ENCODE peak calls at places on chromosomes 1 and 21, in four cellular contexts. G is psoas muscle, M is transverse colon, C is Peyer's patch. S is an unnamed sample.

GRCh38 chr21:14088391-14088790 is 122.4 kb downstream of the LIPI start:
- DNase-seq in C (no peak), M (no peak), G (no peak), S (no peak)

GRCh38 chr1:199184180-199184579 is 545.3 kb downstream of the PTPRC start:
- DNase-seq in M (no peak), G (no peak), C (no peak), S (no peak)

GRCh38 chr1:159945483-159946241 is at the start of gene IGSF9:
- DNase-seq in G (peak), M (peak), C (peak), S (peak)

GRCh38 chr1:27659497-27660299 is 12.3 kb downstream of the IFI6 start:
- DNase-seq in G (peak), C (peak), M (peak), S (peak)

GRCh38 chr21:37130971-37131370 is 57.9 kb downstream of the TTC3 start:
- DNase-seq in M (no peak), C (no peak), G (no peak), S (no peak)

GRCh38 chr1:196407358-196408041 is 200.7 kb downstream of the KCNT2 start:
- DNase-seq in M (no peak), C (no peak), G (no peak), S (no peak)

GRCh38 chr1:162696286-162696862 is 64.1 kb downstream of the DDR2 start:
- DNase-seq in C (no peak), G (peak), M (peak), S (peak)

GRCh38 chr1:31102501-31102950 is 37.0 kb upstream of the PUM1 start:
- DNase-seq in G (no peak), M (peak), C (no peak), S (no peak)

GRCh38 chr1:100941098-100941527 is 45.2 kb downstream of the SLC30A7 start:
- DNase-seq in M (no peak), C (no peak), G (no peak), S (no peak)

GRCh38 chr1:155504207-155504606 is 58.4 kb downstream of the ASH1L start:
- DNase-seq in C (no peak), G (no peak), M (no peak), S (peak)

GRCh38 chr21:17731554-17731953 is 87.6 kb downstream of the C21orf91 start:
- DNase-seq in G (no peak), C (no peak), M (no peak), S (no peak)

GRCh38 chr1:236480758-236481436 is 42.9 kb upstream of the LGALS8 start:
- DNase-seq in C (no peak), M (peak), G (no peak), S (no peak)

GRCh38 chr1:204293605-204294365 is 65.9 kb downstream of the PLEKHA6 start:
- DNase-seq in G (peak), M (no peak), C (no peak), S (no peak)

GRCh38 chr1:18134324-18135046 is 26.9 kb downstream of the IGSF21 start:
- DNase-seq in M (no peak), C (no peak), G (no peak), S (no peak)

GRCh38 chr1:162587347-162587746 is 25.8 kb downstream of the UAP1 start:
- DNase-seq in G (no peak), M (no peak), C (no peak), S (peak)

GRCh38 chr1:90579212-90579802 is 137.8 kb downstream of the BARHL2 start:
- DNase-seq in C (no peak), M (no peak), G (no peak), S (no peak)

GRCh38 chr1:217495249-217495648 is 135.6 kb downstream of the GPATCH2 start:
- DNase-seq in C (no peak), G (no peak), M (no peak), S (no peak)

GRCh38 chr1:95752515-95753381 is 518.7 kb downstream of the RWDD3 start:
- DNase-seq in C (no peak), M (no peak), G (no peak), S (no peak)

GRCh38 chr21:41233913-41234312 is 66.0 kb downstream of the BACE2 start:
- DNase-seq in M (no peak), G (no peak), C (no peak), S (no peak)

GRCh38 chr1:161132410-161133219 is at the start of gene DEDD:
- DNase-seq in G (peak), C (peak), M (peak), S (peak)
- TF ChIP-seq CTCF in G (no peak), C (no peak), M (no peak), S (no peak)

GRCh38 chr1:52752427-52752826 is 26.2 kb downstream of the ZYG11B start:
- DNase-seq in M (no peak), G (no peak), C (no peak), S (no peak)

GRCh38 chr1:52747450-52747849 is 21.2 kb downstream of the ZYG11B start:
- DNase-seq in C (no peak), G (no peak), M (no peak), S (no peak)

GRCh38 chr1:52751589-52752306 is 25.5 kb downstream of the ZYG11B start:
- DNase-seq in C (no peak), G (no peak), M (no peak), S (peak)

GRCh38 chr1:52746189-52746588 is 19.9 kb downstream of the ZYG11B start:
- DNase-seq in C (no peak), G (no peak), M (no peak), S (no peak)

DNA sequence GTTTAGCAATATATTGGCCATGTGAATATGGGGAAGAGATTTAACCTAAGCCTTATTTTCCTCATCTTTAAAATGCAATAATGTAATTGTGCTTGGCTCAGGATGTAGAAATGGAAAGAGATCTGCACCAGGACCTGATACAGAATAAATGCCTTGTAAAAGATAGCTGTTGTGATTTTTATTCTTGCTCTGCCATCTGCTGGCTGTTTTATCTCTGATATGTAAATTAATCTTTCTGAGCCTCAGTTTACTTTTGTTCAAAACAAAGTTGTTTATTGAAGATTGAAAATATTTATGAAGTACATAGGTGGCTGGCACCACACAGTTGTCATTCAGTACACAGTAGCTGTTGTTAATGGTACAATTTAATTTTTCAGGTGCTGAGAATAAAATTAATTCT is 21.9 kb downstream of the ZYG11B start:
- DNase-seq in M (no peak), G (no peak), C (no peak), S (no peak)
- TF ChIP-seq CTCF in M (peak), G (peak), C (no peak), S (no peak)

DNA sequence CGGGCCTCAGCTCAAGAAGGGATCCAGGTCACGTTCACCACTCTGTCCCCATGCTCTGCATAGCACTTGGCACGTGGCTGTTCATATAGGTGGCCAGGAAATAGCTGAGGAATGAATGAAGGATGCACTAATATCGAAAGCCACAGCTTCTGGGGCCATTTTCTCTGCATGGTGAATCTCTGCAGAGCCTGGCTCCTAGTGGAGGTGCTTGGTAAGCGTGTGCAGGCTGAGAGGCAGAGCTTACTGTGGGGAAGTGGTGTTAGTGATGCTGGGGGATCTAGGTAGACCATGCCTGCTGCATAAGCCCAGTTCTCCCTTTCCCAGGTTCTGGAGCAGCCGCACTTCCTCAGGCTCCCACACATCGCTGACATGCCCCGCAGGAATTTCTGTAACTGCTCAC is 8.3 kb downstream of the CSRP1 start:
- DNase-seq in C (no peak), G (no peak), M (no peak), S (no peak)
- TF ChIP-seq CTCF in C (no peak), G (no peak), M (no peak), S (no peak)

GRCh38 chr1:189429610-189430009 is 1048.1 kb downstream of the BRINP3 start:
- DNase-seq in C (no peak), G (no peak), M (no peak), S (peak)
- TF ChIP-seq CTCF in C (no peak), G (peak), M (peak), S (peak)

GRCh38 chr1:212242985-212243308 is 42.3 kb upstream of the PPP2R5A start:
- DNase-seq in C (no peak), M (no peak), G (no peak), S (no peak)
- TF ChIP-seq CTCF in C (no peak), M (no peak), G (no peak), S (no peak)

GRCh38 chr1:10633416-10633815 is 158.7 kb downstream of the PEX14 start:
- DNase-seq in G (peak), M (no peak), C (no peak), S (no peak)

GRCh38 chr1:10635992-10636391 is 160.5 kb downstream of the CASZ1 start:
- DNase-seq in G (no peak), C (no peak), M (no peak), S (no peak)

GRCh38 chr1:10634075-10634427 is 159.3 kb downstream of the PEX14 start:
- DNase-seq in G (no peak), M (no peak), C (no peak), S (no peak)

GRCh38 chr1:10635385-10635896 is 160.7 kb downstream of the PEX14 start:
- DNase-seq in G (peak), M (no peak), C (no peak), S (no peak)

DNA sequence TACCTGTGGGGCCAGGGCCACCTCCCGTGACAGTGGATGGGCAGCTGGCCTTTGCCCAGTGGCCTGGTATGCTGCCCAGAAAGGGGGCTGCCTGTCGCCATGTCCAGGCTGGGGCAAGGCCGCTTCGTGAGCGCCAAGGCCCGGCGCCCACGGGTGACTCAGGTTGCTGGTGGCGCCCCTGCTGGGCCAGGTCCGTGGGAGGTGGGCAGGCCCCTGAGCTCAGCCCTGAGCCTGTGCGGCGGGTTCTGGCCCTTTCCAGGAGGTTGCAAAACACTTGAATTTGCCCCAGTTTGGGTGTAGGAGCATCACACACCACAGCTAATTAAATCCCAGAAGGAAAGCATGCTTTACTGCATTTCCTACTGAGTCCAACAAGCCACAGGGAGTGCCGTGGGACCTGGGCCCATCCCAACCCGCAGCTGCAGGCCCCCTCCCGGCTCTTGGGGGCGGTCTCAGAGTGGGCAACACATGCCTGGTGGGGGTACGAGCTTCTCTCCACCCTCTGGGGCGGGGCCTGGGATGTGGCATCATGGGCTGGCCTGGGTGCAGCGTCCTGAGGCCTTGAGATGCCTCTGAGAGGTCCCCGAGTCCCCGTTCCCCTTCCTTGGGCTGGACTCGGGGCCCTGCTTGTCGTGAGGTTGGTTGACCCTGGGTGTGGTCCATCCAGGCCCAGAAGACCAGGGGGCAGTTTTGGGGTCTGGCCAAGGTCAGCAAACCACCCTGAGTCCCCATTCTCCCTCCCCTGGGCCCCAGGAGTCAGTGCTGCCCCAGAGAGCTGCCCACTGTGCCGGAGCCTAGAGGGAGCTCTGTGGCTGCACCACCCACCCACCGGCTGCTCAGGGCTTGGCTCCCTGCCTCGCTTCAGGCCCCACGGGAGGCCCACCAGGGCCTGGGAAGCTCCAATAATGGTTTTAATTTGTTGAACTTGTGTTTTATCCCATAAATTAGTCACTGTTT is 160.0 kb downstream of the PEX14 start:
- DNase-seq in M (no peak), G (no peak), C (no peak), S (no peak)
- TF ChIP-seq CTCF in M (no peak), G (no peak), C (no peak), S (no peak)

DNA sequence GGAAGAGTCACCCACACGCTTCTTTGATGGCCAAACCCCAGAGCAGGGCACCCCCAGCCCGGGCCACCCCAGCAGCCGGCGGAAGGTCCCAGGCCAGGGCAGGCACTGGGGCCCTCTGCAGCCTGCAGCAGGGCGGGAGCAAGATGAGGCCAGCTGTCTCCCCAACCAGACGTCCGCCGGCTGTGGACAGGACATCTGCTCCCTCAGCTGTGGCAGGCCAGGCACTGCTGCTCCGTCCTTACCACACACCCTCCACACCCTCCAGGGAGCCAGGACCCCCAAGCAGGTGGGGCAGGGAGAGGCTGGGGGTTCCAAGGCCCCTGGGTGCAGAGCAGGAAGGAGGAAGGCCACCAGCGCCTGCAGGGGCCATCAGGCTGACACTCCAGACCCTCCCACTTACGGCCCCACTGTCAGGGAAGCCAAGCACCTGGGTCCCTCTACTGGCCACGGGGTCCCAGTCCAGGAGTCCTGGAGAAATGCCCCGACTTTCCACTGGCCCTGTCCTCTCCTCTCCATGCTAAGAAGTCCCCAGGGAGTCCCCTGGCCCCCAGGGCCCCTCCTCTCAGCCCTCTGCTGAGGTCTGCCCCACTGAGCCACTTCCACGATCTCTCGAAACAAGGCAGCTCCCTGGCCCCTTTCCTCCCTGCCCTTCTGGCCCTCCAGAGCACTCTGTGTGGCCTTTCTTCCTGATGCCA is 5.6 kb downstream of the WNT9A start:
- DNase-seq in G (no peak), C (peak), M (no peak), S (no peak)
- TF ChIP-seq CTCF in G (no peak), C (no peak), M (no peak), S (no peak)

DNA sequence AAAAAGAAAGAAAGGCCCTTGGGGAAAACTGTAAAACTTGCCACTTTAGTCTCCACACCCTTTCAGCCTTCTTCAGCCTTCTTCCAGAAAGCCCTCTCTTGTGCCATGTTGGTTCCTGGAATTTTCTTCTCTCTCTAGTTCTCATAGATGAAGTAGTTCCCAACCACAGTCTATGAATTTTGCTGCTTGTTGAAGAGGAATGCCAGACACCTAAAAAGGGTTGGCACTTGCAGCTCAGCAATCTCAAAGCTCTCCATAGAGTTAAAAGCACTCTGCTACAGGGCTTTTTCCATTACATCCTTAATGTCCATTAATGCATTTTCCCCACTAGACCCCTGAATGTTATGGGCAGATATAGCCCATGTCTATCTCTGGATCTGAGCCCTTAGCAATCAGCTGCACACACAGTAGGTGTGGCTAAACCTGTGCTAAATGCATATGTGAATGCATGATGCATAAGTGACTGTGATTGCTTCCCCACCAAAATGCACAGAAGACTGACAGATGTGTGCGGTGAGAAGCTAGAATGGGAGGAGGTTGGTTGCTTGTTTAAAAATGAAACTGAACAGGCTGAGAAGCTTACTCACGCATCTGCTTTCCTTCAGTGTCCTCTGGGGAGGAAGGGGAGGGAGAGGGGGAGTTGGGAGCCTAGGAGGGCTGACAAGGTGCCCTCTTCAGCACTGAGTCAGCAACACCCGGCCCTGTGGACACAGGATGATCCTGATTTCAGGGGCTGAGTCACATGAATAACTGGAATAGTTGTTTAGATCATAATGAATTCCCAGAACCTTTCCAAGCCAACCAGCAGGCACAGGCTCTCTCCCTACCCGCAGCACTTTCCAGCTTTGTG is 146.1 kb upstream of the FGGY start:
- DNase-seq in M (peak), G (peak), C (peak), S (no peak)
- TF ChIP-seq CTCF in M (no peak), G (no peak), C (no peak), S (no peak)

DNA sequence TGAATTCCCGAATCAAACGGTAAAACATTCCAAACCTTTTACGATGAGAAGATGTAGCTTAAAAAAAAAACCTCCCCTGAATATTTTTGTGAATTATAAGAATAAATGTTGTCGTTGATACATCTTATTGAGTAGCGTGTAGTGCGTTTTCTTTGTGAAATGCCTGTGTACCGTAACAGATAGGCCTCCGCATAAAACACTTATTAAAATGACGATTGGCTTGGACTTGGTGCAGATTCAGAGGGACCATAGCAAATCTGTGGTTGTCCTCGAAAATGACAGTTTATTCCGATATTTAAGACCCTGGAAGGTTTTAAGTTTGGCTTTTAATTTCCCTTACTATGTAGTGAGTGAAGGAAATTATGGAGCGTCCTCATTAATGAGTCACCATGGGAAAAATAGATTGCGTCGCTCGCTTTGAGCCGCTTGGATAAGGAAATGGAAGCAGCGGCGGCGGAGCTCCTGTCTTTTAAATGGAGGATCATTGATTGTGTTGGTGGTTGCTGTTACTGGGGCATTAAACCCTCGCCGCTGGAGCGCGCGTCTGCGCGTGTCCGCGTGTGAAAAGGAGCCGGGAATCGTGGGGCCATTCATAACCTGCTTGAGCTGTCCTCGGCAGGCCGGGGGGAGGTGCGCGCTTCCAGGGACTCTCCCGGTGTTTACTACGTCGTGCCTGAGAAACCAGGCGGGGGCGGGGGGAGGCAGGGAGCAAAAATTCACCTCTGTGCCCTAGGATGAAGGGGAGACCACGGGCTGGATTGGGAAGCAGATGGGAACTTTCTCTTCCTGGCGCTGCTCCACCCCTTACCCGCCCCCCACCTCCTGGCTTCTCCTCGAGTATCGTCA is 1.6 kb downstream of the SPEN start:
- DNase-seq in G (peak), C (peak), M (peak), S (peak)
- TF ChIP-seq CTCF in G (no peak), C (no peak), M (peak), S (no peak)